ENCODE peak calls at places on chromosomes 1 and 21, in five cellular contexts. T is uterus, N is keratinocyte, F is breast epithelium, W is psoas muscle. S is an unnamed sample. For H3K9me3, the result is how much of the 10 kb centered on the place peaks cover.

GRCh38 chr1:94619731-94620130 is 78.2 kb upstream of the F3 start:
- DNase-seq in F (no peak), T (no peak), N (no peak), W (no peak), S (no peak)

GRCh38 chr1:221164029-221164428 is 284.8 kb downstream of the HLX start:
- DNase-seq in W (no peak), F (no peak), N (no peak), T (no peak), S (no peak)

GRCh38 chr21:45541221-45542039 is 810 bp downstream of the SLC19A1 start:
- DNase-seq in W (peak), F (peak), N (peak), T (peak), S (peak)

GRCh38 chr1:77762072-77762476 is 2.4 kb upstream of the USP33 start:
- DNase-seq in N (peak), W (no peak), T (no peak), F (no peak), S (no peak)

GRCh38 chr1:197598935-197599334 is 176.3 kb downstream of the DENND1B start:
- DNase-seq in N (no peak), W (no peak), T (no peak), F (no peak), S (no peak)

GRCh38 chr1:167601442-167602380 is 28.3 kb upstream of the RCSD1 start:
- DNase-seq in T (peak), N (no peak), F (peak), W (peak), S (peak)

GRCh38 chr21:42174173-42174572 is 44.8 kb upstream of the ABCG1 start:
- DNase-seq in F (peak), T (no peak), N (no peak), W (no peak), S (no peak)

GRCh38 chr1:219773110-219773509 is 155.2 kb downstream of the SLC30A10 start:
- DNase-seq in T (no peak), W (no peak), N (no peak), F (no peak), S (no peak)

GRCh38 chr1:31944205-31945089 is 6.3 kb upstream of the PTP4A2 start:
- DNase-seq in T (peak), W (peak), F (peak), N (no peak), S (peak)

GRCh38 chr21:44428281-44428942 is 26.9 kb upstream of the LRRC3 start:
- DNase-seq in T (no peak), F (no peak), N (no peak), W (no peak), S (peak)

GRCh38 chr1:41954533-41954944 is 35.8 kb upstream of the HIVEP3 start:
- DNase-seq in W (no peak), F (no peak), T (no peak), N (peak), S (no peak)

GRCh38 chr1:180571832-180572636 is 13.3 kb downstream of the OVAAL start:
- DNase-seq in T (no peak), W (no peak), N (peak), F (no peak), S (no peak)

GRCh38 chr1:31787261-31787660 is 23.1 kb upstream of the ADGRB2 start:
- DNase-seq in N (no peak), W (no peak), T (no peak), F (no peak), S (no peak)

GRCh38 chr1:214717323-214717722 is 114.3 kb downstream of the CENPF start:
- DNase-seq in N (no peak), T (no peak), F (no peak), W (no peak), S (no peak)

DNA sequence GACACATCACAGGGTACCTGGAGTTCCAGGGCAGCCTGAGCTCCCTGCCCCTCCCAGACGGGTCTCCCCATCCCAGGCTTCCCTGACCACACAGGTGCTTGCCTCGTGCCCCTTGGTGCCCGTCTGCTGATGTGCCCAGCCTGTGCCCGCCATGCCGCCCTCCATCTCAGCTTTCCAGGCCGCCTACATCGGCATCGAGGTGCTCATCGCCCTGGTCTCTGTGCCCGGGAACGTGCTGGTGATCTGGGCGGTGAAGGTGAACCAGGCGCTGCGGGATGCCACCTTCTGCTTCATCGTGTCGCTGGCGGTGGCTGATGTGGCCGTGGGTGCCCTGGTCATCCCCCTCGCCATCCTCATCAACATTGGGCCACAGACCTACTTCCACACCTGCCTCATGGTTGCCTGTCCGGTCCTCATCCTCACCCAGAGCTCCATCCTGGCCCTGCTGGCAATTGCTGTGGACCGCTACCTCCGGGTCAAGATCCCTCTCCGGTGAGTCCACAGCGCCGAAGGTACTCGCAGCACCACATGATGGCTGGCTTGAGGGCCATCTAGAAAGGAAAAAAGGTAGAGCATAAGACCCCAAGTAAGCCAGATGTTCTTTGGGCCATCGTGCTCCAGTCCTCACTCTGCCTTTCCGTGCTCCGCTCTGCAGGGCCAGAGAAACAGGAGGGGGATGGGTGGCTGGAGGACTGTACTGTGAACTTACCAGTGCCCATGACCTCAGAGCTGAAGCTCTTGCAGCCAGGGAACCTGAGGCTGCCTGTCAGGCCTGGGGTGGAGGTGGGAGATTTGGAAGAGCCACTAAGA is 1.4 kb downstream of the ADORA1 start:
- DNase-seq in T (no peak), F (no peak), W (no peak), N (no peak), S (no peak)
- H3K4me3 ChIP-seq in T (no peak), F (peak), W (peak), N (no peak), S (peak)

GRCh38 chr1:81053826-81054225 is 746.9 kb upstream of the ADGRL2 start:
- DNase-seq in N (no peak), T (no peak), W (no peak), F (no peak), S (no peak)
- H3K9me3 ChIP-seq in N (under half), T (under half), W (under half), F (under half), S (under half)

GRCh38 chr1:47523812-47524170 is 85.9 kb downstream of the FOXD2 start:
- DNase-seq in F (no peak), W (no peak), N (no peak), T (no peak), S (no peak)

GRCh38 chr1:47529520-47530098 is 91.8 kb downstream of the FOXD2 start:
- DNase-seq in N (no peak), W (no peak), F (no peak), T (no peak), S (no peak)

GRCh38 chr1:47524272-47524671 is 86.4 kb downstream of the FOXD2 start:
- DNase-seq in F (no peak), N (no peak), W (no peak), T (no peak), S (no peak)

GRCh38 chr1:47522890-47523811 is 85.3 kb downstream of the FOXD2 start:
- DNase-seq in N (no peak), F (no peak), T (no peak), W (no peak), S (no peak)

DNA sequence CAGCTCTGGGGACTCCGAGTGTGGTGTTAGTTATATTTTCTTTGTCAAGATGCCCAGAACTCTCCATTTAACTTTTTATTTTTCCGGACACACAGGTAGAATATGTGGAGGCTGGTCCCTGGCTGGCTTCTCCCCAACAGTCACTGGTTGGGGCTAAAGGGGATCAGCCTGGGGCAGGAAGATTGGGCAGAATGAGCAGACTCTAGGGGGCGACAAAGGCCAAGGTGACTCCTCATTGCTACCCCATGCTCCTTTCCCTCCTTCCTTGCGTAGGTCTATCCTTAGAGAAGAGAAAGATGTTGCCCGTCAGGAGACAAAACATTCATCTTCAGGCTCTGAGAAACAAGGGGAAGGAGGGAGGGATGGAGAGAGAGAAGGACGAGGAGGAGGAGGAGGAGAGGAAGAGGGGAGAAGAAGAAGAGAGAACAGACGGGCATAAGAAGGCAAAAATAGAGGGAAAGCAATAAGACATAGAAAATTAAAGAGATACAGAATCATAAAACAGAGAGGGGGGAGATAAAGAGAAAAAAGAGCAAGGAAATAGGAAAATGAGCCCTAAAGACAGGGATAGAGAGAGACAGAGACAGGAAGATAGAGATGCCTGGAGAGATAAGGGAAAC is 89.9 kb downstream of the FOXD2 start:
- DNase-seq in F (no peak), W (no peak), T (no peak), N (peak), S (peak)
- TF ChIP-seq CTCF in F (no peak), W (peak), T (no peak), N (peak), S (peak)

DNA sequence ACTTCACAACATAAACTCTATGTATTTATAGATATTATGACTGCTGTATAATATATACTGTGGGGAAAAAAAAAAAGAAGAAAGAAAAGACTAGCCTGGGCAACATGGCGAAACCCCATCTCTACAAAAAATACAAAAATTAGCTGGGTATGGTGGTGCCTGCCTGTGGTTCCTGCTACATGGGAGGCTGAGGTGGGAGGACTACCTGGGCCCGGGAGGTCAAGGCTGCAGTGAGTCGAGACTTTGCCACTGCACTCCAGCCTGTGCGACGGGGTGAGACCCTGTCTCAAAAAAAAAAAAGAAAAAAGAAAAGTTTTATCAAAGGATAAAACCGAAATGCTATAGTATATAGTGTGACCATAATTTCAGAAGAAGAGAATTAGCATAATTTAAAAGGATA is 2.7 kb downstream of the EXOC8 start:
- DNase-seq in F (no peak), N (no peak), T (no peak), W (no peak), S (no peak)
- H3K4me3 ChIP-seq in F (peak), N (peak), T (peak), W (peak), S (peak)

GRCh38 chr1:4601986-4602385 is 52.4 kb upstream of the AJAP1 start:
- DNase-seq in T (no peak), N (no peak), W (no peak), F (no peak), S (no peak)
- H3K9me3 ChIP-seq in T (under half), N (under half), W (under half), F (under half), S (under half)

DNA sequence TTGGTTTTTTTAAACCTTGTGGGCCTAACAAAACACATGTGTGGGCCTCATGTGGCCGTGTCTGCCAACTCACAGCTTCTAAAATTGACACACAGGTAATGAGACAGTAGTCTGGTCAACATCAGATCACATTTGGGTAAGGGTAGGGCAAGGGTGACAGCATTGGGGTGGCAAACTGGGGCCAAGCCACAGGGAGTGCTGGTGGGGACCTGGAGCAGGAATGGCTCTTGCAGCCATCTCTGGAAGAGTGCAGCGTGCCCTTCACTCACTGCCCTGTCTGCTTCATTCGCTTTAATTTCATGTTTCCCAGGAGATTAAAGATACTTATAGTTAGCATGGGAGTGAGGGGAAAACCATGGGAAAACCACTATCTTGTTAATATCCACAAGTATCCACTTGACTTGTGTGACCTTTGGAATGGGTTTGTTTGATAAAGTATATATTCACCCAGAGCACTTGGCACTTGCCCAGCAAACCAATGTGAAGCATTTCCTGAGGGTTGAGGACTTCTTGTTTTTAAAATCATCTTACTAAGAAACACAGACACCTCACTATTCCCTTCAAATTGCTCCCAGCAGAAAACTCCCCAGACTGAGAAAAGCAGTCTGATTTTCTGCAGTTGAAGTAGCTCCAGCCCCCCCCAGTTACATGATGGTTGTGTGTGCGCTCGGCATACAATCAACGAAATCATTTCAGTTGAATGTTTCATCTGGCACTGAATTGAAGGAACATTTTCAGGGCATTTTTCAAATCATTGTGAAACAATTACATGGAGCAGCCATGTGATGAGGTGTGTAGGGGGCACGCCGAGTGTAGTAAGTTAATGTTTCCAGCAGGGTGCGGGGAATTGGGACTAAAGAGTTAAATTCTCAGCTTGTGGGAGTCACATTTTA is 175.7 kb downstream of the VPS13D start:
- DNase-seq in F (peak), W (no peak), N (no peak), T (peak), S (no peak)
- TF ChIP-seq CTCF in F (no peak), W (no peak), N (no peak), T (no peak), S (no peak)

GRCh38 chr1:228445524-228445866 is 28.8 kb upstream of the TRIM17 start:
- DNase-seq in F (no peak), N (no peak), T (no peak), W (no peak), S (no peak)
- H3K4me3 ChIP-seq in F (peak), N (peak), T (no peak), W (peak), S (no peak)

DNA sequence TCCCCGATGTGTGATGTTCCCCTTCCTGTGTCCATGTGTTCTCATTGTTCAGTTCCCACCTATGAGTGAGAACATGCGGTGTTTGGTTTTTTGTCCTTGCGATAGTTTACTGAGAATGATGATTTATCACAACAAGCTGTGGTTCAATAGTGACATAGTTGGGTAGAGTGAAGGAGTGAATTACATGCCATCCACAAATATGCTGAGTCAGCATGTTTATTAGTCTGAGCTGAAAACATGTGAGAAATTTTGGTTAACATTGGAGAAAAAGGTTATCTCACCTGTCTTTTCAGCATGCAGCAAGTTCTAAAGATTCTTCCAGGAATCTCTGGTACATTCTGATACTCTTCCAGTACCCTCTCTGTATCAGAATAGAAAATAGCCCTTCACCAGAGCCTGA is 19.0 kb downstream of the OR2L3 start:
- DNase-seq in T (no peak), F (no peak), W (no peak), N (no peak), S (no peak)
- H3K9me3 ChIP-seq in T (under half), F (under half), W (under half), N (under half), S (under half)

S was measured in left lung.